ENCODE peak calls at places on chromosomes 16 and 17, in six cellular contexts. D is astrocyte; A is neural crest cell; F is ascending aorta; G is nucleus accumbens; P is CD8-positive, alpha-beta T cell. C is an unnamed sample.

GRCh38 chr16:67006930-67007658 is 18.7 kb downstream of the CES4A start:
- DNase-seq in P (no peak), D (no peak), G (no peak), A (no peak), F (no peak), C (no peak)

GRCh38 chr17:40069751-40070643 is 7.2 kb downstream of the THRA start:
- DNase-seq in P (peak; percentile 34), F (no peak), G (no peak), D (peak; percentile 21), A (no peak), C (no peak)

GRCh38 chr17:72158895-72159885 is 38.4 kb downstream of the SOX9 start:
- DNase-seq in G (no peak), P (no peak), A (no peak), D (peak; percentile 33), F (no peak), C (no peak)

GRCh38 chr16:86050591-86051375 is 151.8 kb downstream of the IRF8 start:
- DNase-seq in F (no peak), P (no peak), G (no peak), D (no peak), A (no peak), C (no peak)

GRCh38 chr17:8117367-8117979 is 841 bp downstream of the ALOXE3 start:
- DNase-seq in A (no peak), D (no peak), G (no peak), P (no peak), F (no peak), C (no peak)

GRCh38 chr16:8892101-8892575 is 10.0 kb downstream of the LITAFD start:
- DNase-seq in G (no peak), F (no peak), A (no peak), P (no peak), D (no peak), C (no peak)

GRCh38 chr16:68234188-68235104 is 1.5 kb downstream of the ESRP2 start:
- DNase-seq in G (no peak), A (no peak), D (no peak), P (no peak), F (peak; percentile 66), C (no peak)

GRCh38 chr17:31392856-31393748 is 1.6 kb downstream of the RAB11FIP4 start:
- DNase-seq in F (peak; percentile 28), G (no peak), P (no peak), D (no peak), A (no peak), C (no peak)

GRCh38 chr17:559699-560378 is 154.8 kb downstream of the VPS53 start:
- DNase-seq in P (no peak), F (peak; percentile 69), D (peak; percentile 91), A (no peak), G (no peak), C (no peak)

GRCh38 chr16:57944961-57945739 is 25.8 kb downstream of the CNGB1 start:
- DNase-seq in D (no peak), P (no peak), A (no peak), F (no peak), G (no peak), C (no peak)

GRCh38 chr17:62792122-62792800 is 15.9 kb downstream of the MARCHF10 start:
- DNase-seq in F (peak; percentile 42), D (peak; percentile 98), A (no peak), G (no peak), P (no peak), C (no peak)

GRCh38 chr17:8935194-8935593 is 30.3 kb downstream of the PIK3R5 start:
- DNase-seq in G (no peak), F (no peak), D (no peak), A (no peak), P (no peak), C (no peak)

GRCh38 chr17:54172654-54173316 is 350.1 kb downstream of the KIF2B start:
- DNase-seq in G (no peak), A (peak; percentile 31), D (peak; percentile 0), P (no peak), F (no peak), C (no peak)

GRCh38 chr17:64084940-64085649 is 44.8 kb downstream of the ERN1 start:
- DNase-seq in A (no peak), G (no peak), D (no peak), F (no peak), P (no peak), C (no peak)

GRCh38 chr16:81403208-81403600 is 41.4 kb upstream of the CMIP start:
- DNase-seq in A (no peak), G (no peak), P (no peak), F (no peak), D (no peak), C (no peak)

GRCh38 chr16:84159800-84160199 is 14.7 kb downstream of the DNAAF1 start:
- DNase-seq in P (no peak), D (no peak), A (no peak), F (no peak), G (no peak), C (no peak)

GRCh38 chr17:57622886-57623433 is 122.1 kb downstream of the CCDC182 start:
- DNase-seq in G (no peak), F (no peak), D (peak; percentile 81), P (no peak), A (no peak), C (no peak)

GRCh38 chr17:7010523-7010922 is 1.9 kb upstream of the RNASEK start:
- DNase-seq in G (no peak), D (no peak), F (no peak), P (no peak), A (no peak), C (no peak)

GRCh38 chr16:30918614-30919013 is 4.8 kb upstream of the FBXL19 start:
- DNase-seq in D (no peak), F (no peak), G (no peak), P (no peak), A (no peak), C (no peak)

GRCh38 chr17:2194778-2195417 is 108.7 kb downstream of the SMG6 start:
- DNase-seq in A (no peak), F (no peak), P (no peak), D (no peak), G (no peak), C (no peak)

GRCh38 chr17:59791603-59792457 is 84.4 kb downstream of the VMP1 start:
- DNase-seq in A (no peak), G (no peak), P (no peak), F (no peak), D (peak; percentile 95), C (no peak)